ENCODE peak calls at places on chromosome 19, in eight cellular contexts. J is cardiac muscle cell; R is HuH-7.5; S is SK-N-DZ; B is nucleus accumbens; U is CD8-positive, alpha-beta memory T cell; M is cardiac fibroblast; D is ovary. Y is an unnamed sample.

GRCh38 chr19:49533551-49534488 is 6.0 kb downstream of the RCN3 start:
- DNase-seq in J (peak), R (no peak), S (peak), B (no peak), U (peak), M (peak), D (peak), Y (peak)

GRCh38 chr19:45087531-45087930 is 5.4 kb upstream of the PPP1R37 start:
- DNase-seq in J (no peak), R (no peak), S (no peak), B (no peak), U (peak), M (no peak), D (no peak), Y (no peak)

GRCh38 chr19:49554701-49555181 is 25.6 kb downstream of the NOSIP start:
- DNase-seq in J (no peak), R (no peak), S (no peak), B (no peak), U (no peak), M (no peak), D (no peak), Y (no peak)

GRCh38 chr19:32201661-32202060 is 143.7 kb upstream of the ZNF507 start:
- DNase-seq in J (no peak), R (no peak), S (no peak), B (no peak), U (no peak), M (no peak), D (no peak), Y (no peak)

GRCh38 chr19:33665776-33666175 is 44.0 kb downstream of the CHST8 start:
- DNase-seq in J (no peak), R (no peak), S (no peak), B (no peak), U (no peak), M (no peak), D (no peak), Y (no peak)

GRCh38 chr19:38852231-38853044 is 2.7 kb upstream of the HNRNPL start:
- DNase-seq in J (no peak), R (peak), S (peak), B (no peak), U (peak), M (peak), D (peak), Y (peak)

GRCh38 chr19:58117841-58118575 is 20.0 kb upstream of the ZSCAN18 start:
- DNase-seq in J (no peak), R (no peak), S (no peak), B (no peak), U (no peak), M (no peak), D (peak), Y (no peak)

GRCh38 chr19:49256691-49257090 is 68.3 kb downstream of the SLC6A16 start:
- DNase-seq in J (no peak), R (no peak), S (no peak), B (no peak), U (no peak), M (no peak), D (no peak), Y (no peak)

GRCh38 chr19:45376045-45376724 is 5.8 kb upstream of the ERCC2 start:
- DNase-seq in J (peak), R (peak), S (no peak), B (no peak), U (no peak), M (peak), D (no peak), Y (peak)

GRCh38 chr19:3358919-3359849 is 7.2 kb upstream of the NFIC start:
- DNase-seq in J (peak), R (peak), S (no peak), B (no peak), U (peak), M (peak), D (peak), Y (peak)

GRCh38 chr19:19062454-19063182 is 1.2 kb upstream of the SLC25A42 start:
- DNase-seq in J (no peak), R (no peak), S (no peak), B (no peak), U (no peak), M (no peak), D (no peak), Y (no peak)

GRCh38 chr19:35262101-35262761 is 6.5 kb upstream of the USF2 start:
- DNase-seq in J (no peak), R (no peak), S (no peak), B (no peak), U (no peak), M (no peak), D (no peak), Y (peak)

GRCh38 chr19:45919678-45920077 is 5.1 kb upstream of the NANOS2 start:
- DNase-seq in J (no peak), R (no peak), S (no peak), B (peak), U (no peak), M (no peak), D (no peak), Y (no peak)

GRCh38 chr19:4909897-4910593 is 744 bp downstream of the UHRF1 start:
- DNase-seq in J (peak), R (peak), S (peak), B (peak), U (peak), M (peak), D (peak), Y (peak)

GRCh38 chr19:21463449-21464105 is 41.8 kb upstream of the ZNF429 start:
- DNase-seq in J (peak), R (no peak), S (peak), B (no peak), U (no peak), M (no peak), D (peak), Y (peak)

GRCh38 chr19:46189971-46190335 is 39.6 kb upstream of the IGFL1 start:
- DNase-seq in J (no peak), R (no peak), S (no peak), B (no peak), U (no peak), M (no peak), D (no peak), Y (peak)

GRCh38 chr19:11560404-11560988 is 1.5 kb upstream of the ELOF1 start:
- DNase-seq in J (peak), R (peak), S (peak), B (no peak), U (no peak), M (peak), D (peak), Y (peak)

GRCh38 chr19:6690160-6690885 is 20.4 kb upstream of the TNFSF14 start:
- DNase-seq in J (no peak), R (no peak), S (no peak), B (no peak), U (no peak), M (no peak), D (no peak), Y (no peak)

GRCh38 chr19:41443813-41444455 is 978 bp downstream of the ERICH4 start:
- DNase-seq in J (no peak), R (no peak), S (no peak), B (no peak), U (no peak), M (no peak), D (no peak), Y (no peak)

GRCh38 chr19:42301646-42302204 is at the start of gene PRR19:
- DNase-seq in J (no peak), R (no peak), S (no peak), B (no peak), U (no peak), M (no peak), D (no peak), Y (peak)

GRCh38 chr19:5115771-5116202 is 146.9 kb downstream of the KDM4B start:
- DNase-seq in J (no peak), R (no peak), S (no peak), B (no peak), U (no peak), M (peak), D (no peak), Y (no peak)

GRCh38 chr19:6063576-6063961 is 46.7 kb downstream of the RFX2 start:
- DNase-seq in J (no peak), R (no peak), S (no peak), B (no peak), U (no peak), M (no peak), D (no peak), Y (no peak)

GRCh38 chr19:13091400-13092161 is 11.1 kb downstream of the LYL1 start:
- DNase-seq in J (no peak), R (no peak), S (no peak), B (peak), U (no peak), M (peak), D (peak), Y (peak)

GRCh38 chr19:16197188-16197621 is 506 bp upstream of the AP1M1 start:
- DNase-seq in J (no peak), R (no peak), S (no peak), B (no peak), U (no peak), M (peak), D (no peak), Y (no peak)

GRCh38 chr19:3398114-3398899 is 31.9 kb downstream of the NFIC start:
- DNase-seq in J (peak), R (peak), S (no peak), B (peak), U (no peak), M (peak), D (peak), Y (peak)

GRCh38 chr19:14113762-14114414 is 3.7 kb downstream of the PRKACA start:
- DNase-seq in J (no peak), R (no peak), S (no peak), B (no peak), U (peak), M (no peak), D (peak), Y (peak)

GRCh38 chr19:22797040-22797439 is 13.1 kb upstream of the ZNF99 start:
- DNase-seq in J (no peak), R (no peak), S (no peak), B (no peak), U (no peak), M (no peak), D (no peak), Y (no peak)

GRCh38 chr19:56839665-56840451 is 668 bp downstream of the PEG3 start:
- DNase-seq in J (no peak), R (no peak), S (peak), B (peak), U (no peak), M (peak), D (peak), Y (no peak)

GRCh38 chr19:33339016-33339749 is 34.3 kb upstream of the CEBPG start:
- DNase-seq in J (no peak), R (no peak), S (no peak), B (no peak), U (no peak), M (no peak), D (no peak), Y (no peak)

GRCh38 chr19:28406966-28407365 is 806.0 kb downstream of the UQCRFS1 start:
- DNase-seq in J (no peak), R (no peak), S (no peak), B (no peak), U (no peak), M (no peak), D (no peak), Y (no peak)

GRCh38 chr19:30309983-30310805 is 62.0 kb upstream of the ZNF536 start:
- DNase-seq in J (no peak), R (no peak), S (no peak), B (no peak), U (no peak), M (no peak), D (no peak), Y (no peak)

GRCh38 chr19:32830231-32831014 is 39.1 kb downstream of the SLC7A9 start:
- DNase-seq in J (no peak), R (no peak), S (no peak), B (no peak), U (no peak), M (no peak), D (no peak), Y (no peak)

GRCh38 chr19:23314505-23315241 is 64.5 kb upstream of the ZNF724 start:
- DNase-seq in J (no peak), R (peak), S (no peak), B (no peak), U (no peak), M (no peak), D (no peak), Y (peak)

GRCh38 chr19:42066075-42066754 is 3.8 kb downstream of the GRIK5 start:
- DNase-seq in J (no peak), R (no peak), S (peak), B (no peak), U (no peak), M (peak), D (no peak), Y (no peak)

GRCh38 chr19:19750842-19751790 is 18.2 kb upstream of the ZNF14 start:
- DNase-seq in J (no peak), R (no peak), S (no peak), B (no peak), U (no peak), M (no peak), D (no peak), Y (no peak)

GRCh38 chr19:54727562-54727961 is 3.3 kb downstream of the KIR3DL3 start:
- DNase-seq in J (no peak), R (no peak), S (no peak), B (no peak), U (no peak), M (no peak), D (no peak), Y (no peak)

GRCh38 chr19:33562636-33563035 is 41.0 kb upstream of the PEPD start:
- DNase-seq in J (no peak), R (no peak), S (no peak), B (no peak), U (no peak), M (no peak), D (no peak), Y (no peak)

GRCh38 chr19:2624537-2625091 is 77.9 kb downstream of the GNG7 start:
- DNase-seq in J (peak), R (peak), S (peak), B (no peak), U (no peak), M (no peak), D (no peak), Y (peak)

GRCh38 chr19:1582201-1582600 is 10.5 kb downstream of the MBD3 start:
- DNase-seq in J (no peak), R (no peak), S (no peak), B (no peak), U (no peak), M (no peak), D (no peak), Y (no peak)

Y was measured in hepatocyte.